ENCODE peak calls at places on chromosomes 11 and 22, in seven cellular contexts. D, P, T, X, Y, K and V are unnamed samples. For H3K4me1, the result is how much of the 10 kb centered on the place peaks cover.

GRCh38 chr11:69119170-69119569 is 36.6 kb upstream of the SMIM38 start:
- DNase-seq in X (no peak), K (no peak), T (no peak), Y (no peak), P (no peak), D (no peak), V (no peak)

GRCh38 chr11:62931501-62932278 is 10.5 kb upstream of the CHRM1 start:
- DNase-seq in X (no peak), D (no peak), T (no peak), Y (no peak), K (no peak), P (no peak), V (no peak)

GRCh38 chr11:79857404-79857803 is 416.6 kb upstream of the TENM4 start:
- DNase-seq in Y (no peak), X (peak), K (no peak), T (no peak), D (no peak), P (no peak), V (no peak)

GRCh38 chr22:30810105-30810504 is 115.4 kb downstream of the OSBP2 start:
- DNase-seq in D (no peak), Y (no peak), T (no peak), P (no peak), X (no peak), K (no peak), V (no peak)

GRCh38 chr22:19942071-19942885 is 660 bp upstream of the TXNRD2 start:
- DNase-seq in D (no peak), X (no peak), T (no peak), P (no peak), Y (peak), K (no peak), V (peak)

GRCh38 chr11:43397251-43397650 is 38.5 kb downstream of the TTC17 start:
- DNase-seq in Y (no peak), P (no peak), X (no peak), D (no peak), K (no peak), T (no peak), V (no peak)

GRCh38 chr11:2084721-2085120 is 54.5 kb downstream of the IGF2 start:
- DNase-seq in T (no peak), P (peak), Y (no peak), X (no peak), K (no peak), D (no peak), V (no peak)

GRCh38 chr11:2558861-2559526 is 114.2 kb downstream of the KCNQ1 start:
- DNase-seq in X (no peak), T (no peak), P (no peak), Y (no peak), D (no peak), K (no peak), V (no peak)

GRCh38 chr22:19943665-19944026 is 2.0 kb upstream of the TXNRD2 start:
- DNase-seq in D (no peak), Y (peak), P (no peak), X (no peak), T (no peak), K (no peak), V (no peak)

GRCh38 chr11:17538731-17539130 is 5.5 kb downstream of the USH1C start:
- DNase-seq in T (no peak), X (no peak), D (no peak), Y (no peak), K (no peak), P (no peak), V (no peak)

GRCh38 chr11:64226507-64227051 is 505 bp downstream of the NUDT22 start:
- DNase-seq in X (no peak), D (no peak), K (peak), Y (peak), P (peak), T (no peak), V (peak)

GRCh38 chr11:79242616-79243015 is 198.2 kb downstream of the TENM4 start:
- DNase-seq in Y (no peak), K (no peak), P (no peak), D (no peak), X (no peak), T (no peak), V (no peak)

GRCh38 chr22:30921108-30921507 is 47.5 kb downstream of the MORC2 start:
- DNase-seq in Y (peak), X (no peak), P (no peak), K (no peak), D (no peak), T (no peak), V (peak)

GRCh38 chr11:2892215-2893020 is 6.8 kb upstream of the CDKN1C start:
- DNase-seq in T (no peak), X (peak), K (peak), D (peak), P (peak), Y (peak), V (peak)

GRCh38 chr11:77672276-77672675 is 34.7 kb upstream of the CLNS1A start:
- DNase-seq in K (no peak), P (peak), D (peak), X (no peak), T (no peak), Y (no peak), V (no peak)

GRCh38 chr11:128501576-128502549 is 85.5 kb downstream of the ETS1 start:
- DNase-seq in Y (no peak), X (no peak), K (peak), P (no peak), T (no peak), D (no peak), V (peak)

GRCh38 chr11:69721745-69722144 is 17.9 kb upstream of the FGF19 start:
- DNase-seq in K (no peak), Y (no peak), P (peak), D (no peak), X (no peak), T (no peak), V (no peak)

GRCh38 chr11:114180301-114181055 is 115.7 kb upstream of the NNMT start:
- DNase-seq in P (peak), Y (peak), T (no peak), X (peak), D (peak), K (no peak), V (peak)

GRCh38 chr11:16981651-16982194 is 32.5 kb downstream of the PLEKHA7 start:
- DNase-seq in X (no peak), K (no peak), T (no peak), D (peak), P (peak), Y (no peak), V (peak)

GRCh38 chr11:33660962-33661361 is 39.7 kb downstream of the C11orf91 start:
- DNase-seq in X (no peak), K (no peak), T (no peak), D (no peak), Y (no peak), P (no peak), V (no peak)

GRCh38 chr11:68374531-68374930 is 62.1 kb downstream of the LRP5 start:
- DNase-seq in X (no peak), K (no peak), T (no peak), P (no peak), Y (no peak), D (no peak), V (no peak)

GRCh38 chr11:28659716-28660348 is 551.6 kb downstream of the METTL15 start:
- DNase-seq in T (no peak), K (no peak), X (no peak), D (no peak), P (no peak), Y (no peak), V (no peak)

GRCh38 chr11:12126352-12127019 is 16.1 kb downstream of the MICAL2 start:
- DNase-seq in Y (no peak), T (no peak), K (no peak), P (no peak), X (no peak), D (peak), V (no peak)

GRCh38 chr11:2584812-2585565 is 114.8 kb downstream of the KCNQ1OT1 start:
- DNase-seq in P (no peak), D (peak), K (peak), X (no peak), T (no peak), Y (peak), V (peak)

GRCh38 chr22:20378110-20378509 is 15.8 kb upstream of the ZNF74 start:
- DNase-seq in X (no peak), P (no peak), K (no peak), D (no peak), T (no peak), Y (no peak), V (no peak)

GRCh38 chr11:17673951-17674350 is 45.4 kb upstream of the MYOD1 start:
- DNase-seq in P (no peak), X (no peak), T (no peak), D (no peak), K (no peak), Y (no peak), V (no peak)

DNA sequence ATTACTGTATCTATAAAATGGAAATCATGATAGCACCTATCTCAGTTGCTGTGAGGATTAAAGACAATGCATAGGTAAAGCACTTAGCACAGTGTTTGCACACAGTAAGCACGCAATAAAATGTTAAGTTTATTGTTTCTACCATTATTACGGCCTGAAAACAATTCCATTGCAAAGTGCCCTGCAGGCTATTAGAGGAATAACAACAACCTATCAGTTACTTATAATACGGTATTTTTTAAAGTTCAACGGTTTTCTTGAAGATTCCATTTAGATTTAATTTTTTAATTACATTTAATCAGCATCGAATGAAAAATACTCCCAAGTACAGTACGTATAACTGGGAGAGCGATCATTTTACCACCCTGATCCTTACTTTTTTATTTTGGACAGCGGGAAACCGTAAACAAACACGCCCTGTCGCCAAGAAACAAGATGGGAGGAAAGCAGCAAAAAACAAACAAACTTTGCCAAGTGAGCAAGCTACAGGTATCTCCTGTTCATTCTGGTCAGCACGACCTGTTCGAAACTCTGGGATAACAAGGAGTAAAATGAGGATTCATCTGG is 892 bp downstream of the SLC36A4 start:
- DNase-seq in T (no peak), Y (peak), D (peak), X (no peak), P (no peak), K (no peak), V (no peak)
- TF ChIP-seq CTCF in T (peak), Y (peak), D (peak), X (peak), P (no peak), K (peak), V (peak)

DNA sequence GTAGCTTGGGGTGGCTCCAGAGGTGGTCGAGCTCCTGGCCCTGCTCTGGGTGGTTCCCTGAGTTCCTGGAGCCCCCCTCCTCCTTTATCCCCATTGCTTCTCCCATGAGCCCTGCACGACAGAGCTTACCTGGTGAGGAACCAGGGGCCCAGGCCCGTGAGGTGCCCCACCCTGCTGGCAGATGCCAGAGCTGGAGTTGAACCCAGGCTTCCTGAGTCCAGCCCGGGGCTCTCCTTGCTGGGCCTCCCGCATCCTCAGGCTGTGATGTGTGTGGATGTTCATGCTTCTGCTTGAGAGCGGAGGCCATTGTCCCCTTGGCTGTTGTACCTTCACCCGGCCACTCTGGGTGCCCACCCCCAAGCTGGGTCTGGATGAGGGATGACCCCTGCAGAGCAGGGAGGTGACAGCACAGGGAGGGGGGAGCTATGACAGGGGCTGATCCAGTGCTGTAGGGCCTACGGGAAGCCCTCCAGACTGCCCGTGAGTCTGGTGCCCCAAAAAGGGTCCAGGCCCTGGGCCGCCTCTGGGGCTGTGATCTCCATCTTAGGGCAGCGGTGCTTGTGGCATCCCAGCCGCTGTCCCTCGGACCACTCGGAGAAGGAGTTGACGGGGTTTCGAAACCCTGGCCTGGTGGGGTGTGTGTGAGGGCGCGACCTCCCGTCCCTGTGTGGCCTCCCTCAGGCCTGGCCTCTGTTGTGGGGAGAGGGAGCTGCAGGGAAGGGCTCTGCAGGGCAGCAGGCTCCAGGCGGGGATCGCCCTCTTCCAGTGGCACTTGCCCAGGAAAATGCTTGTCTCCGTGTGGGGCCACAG is 14.4 kb downstream of the MPPED1 start:
- DNase-seq in Y (no peak), D (no peak), P (no peak), K (no peak), X (no peak), T (no peak), V (no peak)
- H3K4me3 ChIP-seq in Y (no peak), D (no peak), P (no peak), K (no peak), X (no peak), T (no peak), V (no peak)

DNA sequence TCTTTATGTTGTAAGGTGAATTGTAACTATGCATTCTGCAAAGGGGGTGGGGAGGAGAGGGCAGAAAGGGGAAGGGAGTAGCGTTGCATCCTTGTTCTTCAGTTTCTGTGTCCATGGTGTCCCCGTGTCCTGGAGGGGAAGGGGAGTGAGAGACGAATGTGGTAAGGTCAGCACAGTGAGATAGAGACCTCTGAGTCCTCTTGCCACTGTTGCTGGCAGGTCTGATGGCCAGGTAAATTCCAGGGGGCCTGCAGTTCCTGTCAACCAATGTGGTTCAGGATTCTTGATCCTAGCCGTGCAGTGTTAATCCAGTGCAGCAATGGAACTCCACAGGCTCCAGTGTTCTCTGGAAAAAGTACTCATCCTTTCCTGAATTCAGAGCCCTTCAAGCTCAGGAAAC is 14.6 kb upstream of the ADSL start:
- DNase-seq in X (no peak), K (no peak), Y (no peak), P (no peak), T (no peak), D (no peak), V (no peak)
- H3K4me1 ChIP-seq in X (under half), K (under half), Y (under half), P (under half), T (half or more), D (under half), V (under half)

GRCh38 chr11:125174057-125174456 is 9.5 kb downstream of the PKNOX2 start:
- DNase-seq in D (no peak), K (no peak), T (no peak), P (no peak), Y (no peak), X (no peak), V (no peak)
- TF ChIP-seq CTCF in D (no peak), K (no peak), T (no peak), P (no peak), Y (no peak), X (no peak), V (no peak)

GRCh38 chr11:20388096-20389055 is 860 bp downstream of the PRMT3 start:
- DNase-seq in K (no peak), X (peak), Y (no peak), T (no peak), P (no peak), D (no peak), V (no peak)
- H3K4me3 ChIP-seq in K (peak), X (peak), Y (peak), T (peak), P (peak), D (peak), V (peak)

DNA sequence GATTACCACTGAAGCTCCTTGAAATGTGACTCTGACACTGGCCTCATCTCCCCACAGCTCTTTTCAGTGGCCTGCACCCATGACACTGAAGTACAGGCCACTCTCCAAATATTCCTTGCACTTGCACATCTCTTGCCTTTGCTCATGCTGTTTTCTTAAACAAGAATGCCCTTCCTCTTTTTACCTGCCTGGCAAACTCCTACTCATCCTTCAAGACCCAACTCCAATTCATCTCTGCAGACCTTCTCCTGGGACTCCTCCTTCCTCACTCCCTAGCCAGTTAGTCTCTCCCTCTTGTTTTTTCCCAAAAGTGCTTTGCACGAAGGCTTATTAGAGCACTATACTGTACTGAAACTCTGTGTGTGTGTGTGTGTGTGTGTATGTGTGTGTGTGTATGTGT is 2.6 kb downstream of the KCNE3 start:
- DNase-seq in T (no peak), Y (no peak), X (no peak), D (no peak), K (no peak), P (no peak), V (no peak)
- H3K4me1 ChIP-seq in T (under half), Y (under half), X (under half), D (under half), K (under half), P (under half), V (under half)

DNA sequence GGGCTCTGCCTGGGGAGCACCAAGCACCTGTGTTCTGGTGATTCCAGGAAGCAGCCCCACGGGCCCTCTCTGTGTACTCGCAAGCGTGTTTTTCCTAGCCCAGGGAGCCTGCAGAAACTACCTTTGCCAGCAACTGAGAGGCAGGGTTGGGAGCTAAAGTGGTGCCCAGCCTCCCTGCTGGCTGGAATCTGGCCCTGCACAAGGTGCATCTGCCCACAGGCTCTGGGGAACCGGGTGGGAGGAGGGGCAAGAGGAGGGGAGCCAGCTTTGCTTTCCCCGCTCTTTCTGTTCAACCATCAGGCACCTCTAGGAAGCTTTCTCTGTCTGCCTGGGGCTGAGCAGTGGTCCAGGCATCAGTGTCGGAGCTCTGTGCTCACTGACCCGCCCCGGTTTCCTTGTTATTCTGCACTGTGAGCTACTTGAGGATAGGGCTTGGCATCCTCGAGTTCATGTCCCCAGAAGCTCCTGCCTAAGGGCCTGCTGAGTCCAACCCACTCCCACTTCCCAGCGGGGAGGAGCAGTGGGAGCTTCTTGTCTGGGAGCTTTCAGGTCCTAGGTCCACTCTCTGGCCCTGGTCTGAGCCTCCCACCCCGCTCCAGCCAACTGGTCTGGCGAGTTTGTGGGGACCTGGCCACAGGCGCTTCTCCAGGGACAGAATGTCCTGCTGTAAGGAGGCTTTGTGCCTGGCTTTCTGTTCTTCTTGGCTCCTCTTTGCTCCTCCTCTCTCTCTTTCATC is 14.9 kb downstream of the DAGLA start:
- DNase-seq in T (no peak), P (peak), D (no peak), K (peak), X (peak), Y (peak), V (peak)
- TF ChIP-seq CTCF in T (no peak), P (no peak), D (peak), K (peak), X (peak), Y (peak), V (no peak)